ENCODE peak calls at places on chromosomes 3 and 15, in five cellular contexts. I is epithelial cell of proximal tubule, W is activated T-cell treated with anti-CD3 and anti-CD28 coated beads for 24 hours, Z is NCI-H510A, B is GOT3. A is an unnamed sample.

GRCh38 chr3:147521646-147522045 is 112.5 kb downstream of the ZIC1 start:
- DNase-seq in I (no peak), W (no peak), Z (no peak), B (no peak), A (no peak)

GRCh38 chr15:96337354-96337990 is 7.0 kb downstream of the NR2F2 start:
- DNase-seq in I (no peak), W (no peak), Z (no peak), B (no peak), A (no peak)

GRCh38 chr15:92806763-92807162 is 93.4 kb upstream of the CHD2 start:
- DNase-seq in I (no peak), W (no peak), Z (no peak), B (no peak), A (no peak)

GRCh38 chr3:184414418-184415228 is 34.8 kb downstream of the CHRD start:
- DNase-seq in I (no peak), W (no peak), Z (no peak), B (no peak), A (no peak)

GRCh38 chr3:65828706-65829105 is 210.0 kb downstream of the MAGI1 start:
- DNase-seq in I (no peak), W (no peak), Z (no peak), B (no peak), A (no peak)

GRCh38 chr15:34209421-34210282 is at the start of gene KATNBL1:
- DNase-seq in I (no peak), W (peak), Z (peak), B (peak), A (peak)

GRCh38 chr3:144142151-144142855 is 170.7 kb downstream of the DIPK2A start:
- DNase-seq in I (no peak), W (no peak), Z (no peak), B (no peak), A (no peak)

GRCh38 chr3:100144255-100144866 is 30.1 kb upstream of the FILIP1L start:
- DNase-seq in I (no peak), W (no peak), Z (no peak), B (no peak), A (peak)

GRCh38 chr3:86774082-86774691 is 216.8 kb downstream of the VGLL3 start:
- DNase-seq in I (no peak), W (no peak), Z (no peak), B (no peak), A (no peak)

A was measured in activated T-helper 1 cell treated with anti-CD3 and anti-CD28 coated beads, Interleukin-12 subunit alpha, Interleukin-12 subunit beta, Interleukin-2, Interleukin-4 antibody, amounts not matched to agents 30 ng/mL and 10 ng/mL and 1 ng/mL, durations not matched to agents 14 hours and 24 hours and 36 hours.